ENCODE peak calls at places on chromosomes 6 and 20, in six cellular contexts. J is adrenal gland, Q is cardiac muscle cell, U is Panc1, Y is aorta, X is mesendoderm. K is an unnamed sample.

GRCh38 chr6:44662461-44663121 is 275.1 kb downstream of the CDC5L start:
- DNase-seq in J (no peak), Q (no peak), U (no peak), Y (no peak), X (peak; percentile 95), K (no peak)

GRCh38 chr6:134425521-134426316 is 107.8 kb upstream of the SGK1 start:
- DNase-seq in J (no peak), Q (no peak), U (peak; percentile 63), Y (no peak), X (no peak), K (no peak)

GRCh38 chr6:28809947-28810654 is 113.7 kb downstream of the TRIM27 start:
- DNase-seq in J (no peak), Q (peak; percentile 59), U (no peak), Y (no peak), X (peak; percentile 70), K (no peak)

GRCh38 chr6:54440549-54440948 is 132.3 kb downstream of the TINAG start:
- DNase-seq in J (no peak), Q (no peak), U (no peak), Y (no peak), X (no peak), K (no peak)

GRCh38 chr20:63042448-63043071 is 35.8 kb upstream of the BHLHE23 start:
- DNase-seq in J (no peak), Q (no peak), U (no peak), Y (peak; percentile 6), X (no peak), K (no peak)

GRCh38 chr20:39865446-39865845 is 823.6 kb downstream of the MAFB start:
- DNase-seq in J (no peak), Q (no peak), U (no peak), Y (no peak), X (no peak), K (no peak)

GRCh38 chr6:145457556-145457955 is 277.8 kb downstream of the EPM2A start:
- DNase-seq in J (no peak), Q (no peak), U (no peak), Y (no peak), X (no peak), K (no peak)

GRCh38 chr6:27553123-27553904 is 80.4 kb upstream of the ZNF184 start:
- DNase-seq in J (no peak), Q (no peak), U (peak; percentile 96), Y (no peak), X (peak; percentile 98), K (no peak)

GRCh38 chr6:69231983-69232382 is 564.8 kb downstream of the LMBRD1 start:
- DNase-seq in J (no peak), Q (no peak), U (no peak), Y (no peak), X (no peak), K (no peak)

GRCh38 chr6:133610271-133610840 is 278.6 kb upstream of the TCF21 start:
- DNase-seq in J (no peak), Q (no peak), U (no peak), Y (no peak), X (no peak), K (no peak)

GRCh38 chr6:12973302-12973865 is 256.8 kb downstream of the PHACTR1 start:
- DNase-seq in J (no peak), Q (peak; percentile 64), U (no peak), Y (no peak), X (no peak), K (no peak)

GRCh38 chr6:105432797-105433196 is 29.9 kb upstream of the PREP start:
- DNase-seq in J (peak; percentile 25), Q (no peak), U (no peak), Y (no peak), X (peak; percentile 70), K (no peak)

GRCh38 chr20:8129211-8129986 is 2.7 kb upstream of the PLCB1 start:
- DNase-seq in J (no peak), Q (no peak), U (no peak), Y (no peak), X (peak; percentile 65), K (no peak)

GRCh38 chr6:107399927-107400326 is 59.4 kb downstream of the PDSS2 start:
- DNase-seq in J (no peak), Q (peak; percentile 66), U (no peak), Y (no peak), X (peak; percentile 74), K (no peak)

GRCh38 chr20:1905693-1906092 is 10.5 kb downstream of the SIRPA start:
- DNase-seq in J (no peak), Q (no peak), U (no peak), Y (no peak), X (no peak), K (no peak)

GRCh38 chr20:1906361-1907051 is 11.3 kb downstream of the SIRPA start:
- DNase-seq in J (no peak), Q (no peak), U (no peak), Y (no peak), X (no peak), K (no peak)

GRCh38 chr20:1902188-1902587 is 7.0 kb downstream of the SIRPA start:
- DNase-seq in J (no peak), Q (no peak), U (no peak), Y (no peak), X (no peak), K (no peak)

GRCh38 chr20:1905009-1905408 is 9.8 kb downstream of the SIRPA start:
- DNase-seq in J (no peak), Q (no peak), U (no peak), Y (no peak), X (no peak), K (no peak)

GRCh38 chr20:1904160-1904559 is 9.0 kb downstream of the SIRPA start:
- DNase-seq in J (no peak), Q (no peak), U (no peak), Y (no peak), X (no peak), K (no peak)
- H3K4me1 ChIP-seq in J (peaks cover 36% of the 10 kb centered on the region), Q (peaks cover 5% of the 10 kb centered on the region), U (no peaks in the 10 kb centered on the region), Y (no peaks in the 10 kb centered on the region), X (no peaks in the 10 kb centered on the region), K (peaks cover 15% of the 10 kb centered on the region)

GRCh38 chr20:25355866-25356265 is 34.8 kb downstream of the ABHD12 start:
- DNase-seq in J (no peak), Q (no peak), U (no peak), Y (no peak), X (no peak), K (no peak)
- H3K27ac ChIP-seq in J (no peak overlapping the region), Q (peak overlapping the region; percentile 50), U (no peak overlapping the region), Y (no peak overlapping the region), X (no peak overlapping the region), K (peak overlapping the region; percentile 0)

DNA sequence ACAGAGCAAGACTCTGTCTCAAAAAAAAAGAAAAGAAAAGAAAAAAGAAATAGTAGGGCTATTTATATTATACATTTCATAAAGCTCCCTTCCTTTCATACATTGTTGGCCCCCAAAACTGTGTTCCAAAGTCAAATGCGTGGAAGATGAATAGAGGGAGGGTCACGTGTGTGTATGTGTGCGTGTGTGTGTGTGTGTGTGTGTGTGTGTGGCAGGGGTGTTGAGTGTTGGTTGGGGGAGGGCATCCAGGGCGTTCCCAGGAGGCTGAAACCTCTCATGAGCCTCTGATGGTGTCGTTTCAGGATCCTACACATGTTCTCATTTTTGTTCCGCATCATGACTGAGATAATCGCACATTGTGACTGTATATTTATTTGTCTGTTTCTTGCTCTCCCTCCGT is 7.8 kb upstream of the BPIFB1 start:
- DNase-seq in J (no peak), Q (no peak), U (no peak), Y (no peak), X (no peak), K (peak; percentile 15)
- H3K4me1 ChIP-seq in J (peaks cover 3% of the 10 kb centered on the region), Q (no peaks in the 10 kb centered on the region), U (no peaks in the 10 kb centered on the region), Y (no peaks in the 10 kb centered on the region), X (no peaks in the 10 kb centered on the region), K (no peaks in the 10 kb centered on the region)

GRCh38 chr6:113756290-113756665 is 100.9 kb upstream of the MARCKS start:
- DNase-seq in J (no peak), Q (no peak), U (no peak), Y (no peak), X (no peak), K (no peak)
- H3K27ac ChIP-seq in J (no peak overlapping the region), Q (no peak overlapping the region), U (no peak overlapping the region), Y (no peak overlapping the region), X (no peak overlapping the region), K (no peak overlapping the region)

DNA sequence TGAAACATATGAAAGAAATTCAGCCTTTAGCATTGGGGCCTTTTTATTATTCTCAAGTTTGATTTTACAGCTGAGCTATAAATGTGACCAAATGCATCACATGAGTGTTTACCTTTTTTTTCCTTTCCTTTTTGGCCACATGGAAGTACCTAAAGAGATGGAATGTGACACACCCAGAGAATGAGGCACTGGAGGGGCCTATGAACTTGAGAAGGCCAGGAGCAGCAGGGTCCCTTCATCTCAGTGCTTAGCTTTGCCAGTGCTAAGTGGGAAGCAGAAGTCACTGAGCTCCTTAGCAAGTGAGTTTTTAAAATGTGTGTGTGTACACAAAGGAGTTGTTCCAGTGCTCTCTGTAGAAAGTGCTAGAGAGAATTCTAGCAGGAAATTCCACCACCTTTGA is 44.7 kb downstream of the RREB1 start:
- DNase-seq in J (no peak), Q (no peak), U (no peak), Y (no peak), X (peak; percentile 70), K (no peak)
- H3K4me1 ChIP-seq in J (peaks cover 64% of the 10 kb centered on the region), Q (peaks cover 36% of the 10 kb centered on the region), U (peaks cover 20% of the 10 kb centered on the region), Y (peaks cover 8% of the 10 kb centered on the region), X (peaks cover 9% of the 10 kb centered on the region), K (peaks cover 71% of the 10 kb centered on the region)

GRCh38 chr6:130713144-130713543 is 114.1 kb upstream of the SMLR1 start:
- DNase-seq in J (no peak), Q (no peak), U (no peak), Y (no peak), X (peak; percentile 93), K (no peak)
- H3K27ac ChIP-seq in J (no peak overlapping the region), Q (no peak overlapping the region), U (no peak overlapping the region), Y (no peak overlapping the region), X (no peak overlapping the region), K (no peak overlapping the region)

GRCh38 chr6:79469381-79470246 is 67.6 kb downstream of the LCA5 start:
- DNase-seq in J (no peak), Q (no peak), U (no peak), Y (no peak), X (peak; percentile 53), K (no peak)
- H3K4me1 ChIP-seq in J (peaks cover 3% of the 10 kb centered on the region), Q (peaks cover 5% of the 10 kb centered on the region), U (peaks cover 3% of the 10 kb centered on the region), Y (no peaks in the 10 kb centered on the region), X (peaks cover 6% of the 10 kb centered on the region), K (peaks cover 6% of the 10 kb centered on the region)

GRCh38 chr6:15621203-15622044 is 41.4 kb downstream of the DTNBP1 start:
- DNase-seq in J (peak; percentile 32), Q (peak; percentile 57), U (no peak), Y (peak; percentile 74), X (peak; percentile 76), K (no peak)
- H3K27ac ChIP-seq in J (no peak overlapping the region), Q (peak overlapping the region; percentile 83), U (no peak overlapping the region), Y (no peak overlapping the region), X (peak overlapping the region; percentile 7), K (peak overlapping the region; percentile 7)

K was measured in suprapubic skin.